ENCODE peak calls at places on chromosomes 3 and 15, in four cellular contexts. One of them, this sample, is unnamed.

GRCh38 chr3:28124882-28125281 is 116.5 kb upstream of the CMC1 start:
- DNase-seq in PC-3: no peak
- DNase-seq in CD8-positive, alpha-beta T cell: no peak
- DNase-seq in IMR-90: no peak
- DNase-seq in this sample: no peak

GRCh38 chr3:108223928-108224327 is 1.7 kb upstream of the IFT57 start:
- DNase-seq in PC-3: no peak
- DNase-seq in CD8-positive, alpha-beta T cell: no peak
- DNase-seq in IMR-90: peak; percentile 48
- DNase-seq in this sample: no peak

GRCh38 chr15:98597666-98598065 is 50.7 kb upstream of the IGF1R start:
- DNase-seq in PC-3: peak; percentile 32
- DNase-seq in CD8-positive, alpha-beta T cell: no peak
- DNase-seq in IMR-90: no peak
- DNase-seq in this sample: no peak

GRCh38 chr15:99058421-99058870 is 46.4 kb upstream of the SYNM start:
- DNase-seq in PC-3: no peak
- DNase-seq in CD8-positive, alpha-beta T cell: no peak
- DNase-seq in IMR-90: no peak
- DNase-seq in this sample: no peak

GRCh38 chr3:14959358-14959943 is 12.1 kb downstream of the NR2C2 start:
- DNase-seq in PC-3: no peak
- DNase-seq in CD8-positive, alpha-beta T cell: no peak
- DNase-seq in IMR-90: no peak
- DNase-seq in this sample: no peak

GRCh38 chr3:184591789-184592188 is 30.2 kb downstream of the EPHB3 start:
- DNase-seq in PC-3: no peak
- DNase-seq in CD8-positive, alpha-beta T cell: no peak
- DNase-seq in IMR-90: no peak
- DNase-seq in this sample: no peak

GRCh38 chr3:117104381-117104780 is 394.8 kb downstream of the TUSC7 start:
- DNase-seq in PC-3: no peak
- DNase-seq in CD8-positive, alpha-beta T cell: no peak
- DNase-seq in IMR-90: no peak
- DNase-seq in this sample: no peak

GRCh38 chr3:50509715-50510114 is 6.3 kb upstream of the CACNA2D2 start:
- DNase-seq in PC-3: no peak
- DNase-seq in CD8-positive, alpha-beta T cell: no peak
- DNase-seq in IMR-90: no peak
- DNase-seq in this sample: no peak

GRCh38 chr3:38000242-38000916 is 9.8 kb downstream of the VILL start:
- DNase-seq in PC-3: no peak
- DNase-seq in CD8-positive, alpha-beta T cell: no peak
- DNase-seq in IMR-90: no peak
- DNase-seq in this sample: no peak

GRCh38 chr15:101168898-101169297 is 83.0 kb downstream of the CHSY1 start:
- DNase-seq in PC-3: no peak
- DNase-seq in CD8-positive, alpha-beta T cell: no peak
- DNase-seq in IMR-90: no peak
- DNase-seq in this sample: no peak

GRCh38 chr15:88647362-88648105 is 8.7 kb downstream of the ISG20 start:
- DNase-seq in PC-3: peak; percentile 51
- DNase-seq in CD8-positive, alpha-beta T cell: no peak
- DNase-seq in IMR-90: no peak
- DNase-seq in this sample: no peak

GRCh38 chr3:168342946-168343856 is 247.5 kb upstream of the GOLIM4 start:
- DNase-seq in PC-3: peak; percentile 51
- DNase-seq in CD8-positive, alpha-beta T cell: no peak
- DNase-seq in IMR-90: no peak
- DNase-seq in this sample: no peak

GRCh38 chr3:72036899-72037298 is 252.0 kb upstream of the PROK2 start:
- DNase-seq in PC-3: no peak
- DNase-seq in CD8-positive, alpha-beta T cell: no peak
- DNase-seq in IMR-90: peak; percentile 3
- DNase-seq in this sample: no peak

GRCh38 chr3:69855436-69856162 is 116.3 kb downstream of the MITF start:
- DNase-seq in PC-3: peak; percentile 31
- DNase-seq in CD8-positive, alpha-beta T cell: no peak
- DNase-seq in IMR-90: peak; percentile 64
- DNase-seq in this sample: no peak

GRCh38 chr3:117404756-117405155 is 695.2 kb downstream of the TUSC7 start:
- DNase-seq in PC-3: no peak
- DNase-seq in CD8-positive, alpha-beta T cell: no peak
- DNase-seq in IMR-90: no peak
- DNase-seq in this sample: no peak

GRCh38 chr15:77027697-77028450 is 32.9 kb downstream of the PSTPIP1 start:
- DNase-seq in PC-3: no peak
- DNase-seq in CD8-positive, alpha-beta T cell: no peak
- DNase-seq in IMR-90: no peak
- DNase-seq in this sample: no peak

GRCh38 chr3:185983495-185984141 is 45.8 kb upstream of the TRA2B start:
- DNase-seq in PC-3: peak; percentile 89
- DNase-seq in CD8-positive, alpha-beta T cell: peak; percentile 41
- DNase-seq in IMR-90: peak; percentile 62
- DNase-seq in this sample: no peak

GRCh38 chr3:107660316-107660976 is 137.7 kb downstream of the BBX start:
- DNase-seq in PC-3: peak; percentile 43
- DNase-seq in CD8-positive, alpha-beta T cell: no peak
- DNase-seq in IMR-90: peak; percentile 77
- DNase-seq in this sample: peak; percentile 65

GRCh38 chr15:51801391-51801835 is 28.0 kb upstream of the TMOD3 start:
- DNase-seq in PC-3: peak; percentile 49
- DNase-seq in CD8-positive, alpha-beta T cell: no peak
- DNase-seq in IMR-90: peak; percentile 18
- DNase-seq in this sample: no peak

GRCh38 chr3:7978104-7978457 is 523.5 kb upstream of the LMCD1 start:
- DNase-seq in PC-3: no peak
- DNase-seq in CD8-positive, alpha-beta T cell: no peak
- DNase-seq in IMR-90: no peak
- DNase-seq in this sample: no peak

GRCh38 chr15:57504599-57504940 is 87.1 kb upstream of the MYZAP start:
- DNase-seq in PC-3: no peak
- DNase-seq in CD8-positive, alpha-beta T cell: no peak
- DNase-seq in IMR-90: no peak
- DNase-seq in this sample: no peak

GRCh38 chr15:38251726-38252480 is 733 bp upstream of the SPRED1 start:
- DNase-seq in PC-3: peak; percentile 95
- DNase-seq in CD8-positive, alpha-beta T cell: peak; percentile 42
- DNase-seq in IMR-90: peak; percentile 99
- DNase-seq in this sample: peak; percentile 69

GRCh38 chr3:192332386-192333291 is 394.7 kb downstream of the FGF12 start:
- DNase-seq in PC-3: no peak
- DNase-seq in CD8-positive, alpha-beta T cell: no peak
- DNase-seq in IMR-90: no peak
- DNase-seq in this sample: no peak

GRCh38 chr15:24772256-24772655 is 96.7 kb downstream of the NPAP1 start:
- DNase-seq in PC-3: no peak
- DNase-seq in CD8-positive, alpha-beta T cell: no peak
- DNase-seq in IMR-90: no peak
- DNase-seq in this sample: no peak

GRCh38 chr3:41002104-41002503 is 197.2 kb upstream of the CTNNB1 start:
- DNase-seq in PC-3: no peak
- DNase-seq in CD8-positive, alpha-beta T cell: no peak
- DNase-seq in IMR-90: no peak
- DNase-seq in this sample: no peak

GRCh38 chr3:188358787-188359493 is 205.0 kb downstream of the LPP start:
- DNase-seq in PC-3: no peak
- DNase-seq in CD8-positive, alpha-beta T cell: no peak
- DNase-seq in IMR-90: no peak
- DNase-seq in this sample: no peak

GRCh38 chr15:62307551-62307950 is 142.5 kb upstream of the C2CD4B start:
- DNase-seq in PC-3: peak; percentile 66
- DNase-seq in CD8-positive, alpha-beta T cell: no peak
- DNase-seq in IMR-90: peak; percentile 76
- DNase-seq in this sample: no peak

GRCh38 chr15:62209322-62209721 is 44.2 kb upstream of the C2CD4B start:
- DNase-seq in PC-3: no peak
- DNase-seq in CD8-positive, alpha-beta T cell: no peak
- DNase-seq in IMR-90: no peak
- DNase-seq in this sample: no peak

GRCh38 chr3:194571491-194571941 is 61.7 kb downstream of the TMEM44 start:
- DNase-seq in PC-3: no peak
- DNase-seq in CD8-positive, alpha-beta T cell: no peak
- DNase-seq in IMR-90: no peak
- DNase-seq in this sample: no peak

GRCh38 chr3:126557761-126558160 is 971 bp downstream of the C3orf22 start:
- DNase-seq in PC-3: no peak
- DNase-seq in CD8-positive, alpha-beta T cell: no peak
- DNase-seq in IMR-90: no peak
- DNase-seq in this sample: no peak

GRCh38 chr15:61528590-61528929 is 299.5 kb upstream of the RORA start:
- DNase-seq in PC-3: peak; percentile 10
- DNase-seq in CD8-positive, alpha-beta T cell: no peak
- DNase-seq in IMR-90: no peak
- DNase-seq in this sample: no peak

GRCh38 chr3:39126532-39127071 is 19.1 kb downstream of the TTC21A start:
- DNase-seq in PC-3: peak; percentile 60
- DNase-seq in CD8-positive, alpha-beta T cell: no peak
- DNase-seq in IMR-90: peak; percentile 65
- DNase-seq in this sample: no peak

GRCh38 chr3:101202640-101203039 is 117.7 kb downstream of the IMPG2 start:
- DNase-seq in PC-3: no peak
- DNase-seq in CD8-positive, alpha-beta T cell: no peak
- DNase-seq in IMR-90: no peak
- DNase-seq in this sample: no peak

GRCh38 chr3:19946291-19946831 is 536 bp upstream of the RAB5A start:
- DNase-seq in PC-3: no peak
- DNase-seq in CD8-positive, alpha-beta T cell: no peak
- DNase-seq in IMR-90: no peak
- DNase-seq in this sample: no peak

GRCh38 chr3:50267280-50267913 is 1.6 kb upstream of the SEMA3B start:
- DNase-seq in PC-3: no peak
- DNase-seq in CD8-positive, alpha-beta T cell: no peak
- DNase-seq in IMR-90: no peak
- DNase-seq in this sample: no peak

GRCh38 chr15:69557340-69558137 is 104.9 kb downstream of the RPLP1 start:
- DNase-seq in PC-3: peak; percentile 97
- DNase-seq in CD8-positive, alpha-beta T cell: no peak
- DNase-seq in IMR-90: peak; percentile 94
- DNase-seq in this sample: peak; percentile 92

GRCh38 chr3:107365051-107365450 is 12.2 kb upstream of the CCDC54 start:
- DNase-seq in PC-3: no peak
- DNase-seq in CD8-positive, alpha-beta T cell: no peak
- DNase-seq in IMR-90: no peak
- DNase-seq in this sample: no peak

DNA sequence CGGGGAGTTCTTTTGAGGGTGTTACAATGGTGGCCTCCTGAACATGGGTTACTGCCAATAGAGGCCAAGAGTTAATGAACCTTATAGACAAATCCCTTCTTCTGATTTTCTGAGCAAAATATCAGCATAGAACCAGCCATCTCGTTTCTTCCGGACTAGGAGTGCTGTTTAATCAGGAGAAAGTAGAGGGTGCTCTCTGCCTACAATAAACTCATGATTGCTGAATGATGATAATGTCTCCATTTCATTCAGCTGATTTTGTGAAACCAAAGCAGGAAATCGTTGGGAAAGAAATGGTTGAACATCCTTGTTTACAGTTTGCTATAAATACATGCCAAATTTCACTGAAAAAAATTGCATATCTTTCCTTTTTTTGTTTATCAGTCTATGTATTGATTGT is 142.8 kb upstream of the PLSCR5 start:
- DNase-seq in PC-3: peak; percentile 46
- DNase-seq in CD8-positive, alpha-beta T cell: no peak
- DNase-seq in IMR-90: peak; percentile 33
- DNase-seq in this sample: peak; percentile 7
- TF ChIP-seq CTCF in PC-3: peak; percentile 47
- TF ChIP-seq CTCF in CD8-positive, alpha-beta T cell: no peak
- TF ChIP-seq CTCF in IMR-90: peak; percentile 39
- TF ChIP-seq CTCF in this sample: peak; percentile 60

DNA sequence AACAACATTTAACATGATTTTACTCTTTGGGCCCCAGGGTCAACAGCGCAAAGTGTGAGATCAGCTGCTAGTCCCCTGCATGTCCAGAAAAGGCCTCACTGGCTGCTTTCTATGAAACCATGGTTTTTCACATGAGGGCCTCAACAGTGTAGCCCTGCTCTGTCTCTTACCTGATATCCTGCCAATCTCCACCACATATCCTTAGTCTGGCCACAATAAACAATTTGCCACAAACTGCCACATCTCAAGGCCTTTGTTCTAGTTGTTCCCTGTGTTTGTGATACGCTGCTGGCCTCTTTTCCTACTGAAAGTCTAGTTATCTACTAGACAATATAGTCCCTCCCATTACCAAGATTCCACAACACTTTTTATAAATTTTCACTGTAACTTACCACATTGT is 17.7 kb downstream of the VPS39 start:
- DNase-seq in PC-3: no peak
- DNase-seq in CD8-positive, alpha-beta T cell: no peak
- DNase-seq in IMR-90: no peak
- DNase-seq in this sample: no peak
- H3K36me3 ChIP-seq in PC-3: peaks cover 39% of the 10 kb centered on the region
- H3K36me3 ChIP-seq in CD8-positive, alpha-beta T cell: peaks cover 38% of the 10 kb centered on the region
- H3K36me3 ChIP-seq in IMR-90: peaks cover 30% of the 10 kb centered on the region
- H3K36me3 ChIP-seq in this sample: peaks cover 15% of the 10 kb centered on the region

GRCh38 chr3:142209655-142210054 is 15.7 kb downstream of the GK5 start:
- DNase-seq in PC-3: peak; percentile 17
- DNase-seq in CD8-positive, alpha-beta T cell: no peak
- DNase-seq in IMR-90: peak; percentile 72
- DNase-seq in this sample: peak; percentile 28

GRCh38 chr3:142210144-142210543 is 15.2 kb downstream of the GK5 start:
- DNase-seq in PC-3: no peak
- DNase-seq in CD8-positive, alpha-beta T cell: no peak
- DNase-seq in IMR-90: no peak
- DNase-seq in this sample: no peak

GRCh38 chr3:142211034-142211433 is 14.4 kb downstream of the GK5 start:
- DNase-seq in PC-3: no peak
- DNase-seq in CD8-positive, alpha-beta T cell: no peak
- DNase-seq in IMR-90: no peak
- DNase-seq in this sample: no peak

GRCh38 chr3:142213298-142213697 is 12.1 kb downstream of the GK5 start:
- DNase-seq in PC-3: no peak
- DNase-seq in CD8-positive, alpha-beta T cell: no peak
- DNase-seq in IMR-90: no peak
- DNase-seq in this sample: no peak

GRCh38 chr3:142210608-142211007 is 14.8 kb downstream of the GK5 start:
- DNase-seq in PC-3: no peak
- DNase-seq in CD8-positive, alpha-beta T cell: no peak
- DNase-seq in IMR-90: no peak
- DNase-seq in this sample: no peak
- TF ChIP-seq CTCF in PC-3: no peak
- TF ChIP-seq CTCF in CD8-positive, alpha-beta T cell: no peak
- TF ChIP-seq CTCF in IMR-90: no peak
- TF ChIP-seq CTCF in this sample: no peak

GRCh38 chr3:127815641-127816605 is 6.4 kb downstream of the MGLL start:
- DNase-seq in PC-3: no peak
- DNase-seq in CD8-positive, alpha-beta T cell: no peak
- DNase-seq in IMR-90: no peak
- DNase-seq in this sample: no peak

GRCh38 chr3:127815001-127815400 is 7.3 kb downstream of the MGLL start:
- DNase-seq in PC-3: peak; percentile 57
- DNase-seq in CD8-positive, alpha-beta T cell: no peak
- DNase-seq in IMR-90: peak; percentile 63
- DNase-seq in this sample: no peak

GRCh38 chr3:127819086-127819485 is 3.2 kb downstream of the MGLL start:
- DNase-seq in PC-3: no peak
- DNase-seq in CD8-positive, alpha-beta T cell: no peak
- DNase-seq in IMR-90: no peak
- DNase-seq in this sample: no peak

GRCh38 chr3:127817331-127817821 is 4.9 kb downstream of the MGLL start:
- DNase-seq in PC-3: peak; percentile 92
- DNase-seq in CD8-positive, alpha-beta T cell: no peak
- DNase-seq in IMR-90: peak; percentile 84
- DNase-seq in this sample: peak; percentile 76

GRCh38 chr3:127816783-127817182 is 5.5 kb downstream of the MGLL start:
- DNase-seq in PC-3: no peak
- DNase-seq in CD8-positive, alpha-beta T cell: no peak
- DNase-seq in IMR-90: no peak
- DNase-seq in this sample: no peak
- H3K36me3 ChIP-seq in PC-3: peaks cover 28% of the 10 kb centered on the region
- H3K36me3 ChIP-seq in CD8-positive, alpha-beta T cell: no peaks in the 10 kb centered on the region
- H3K36me3 ChIP-seq in IMR-90: peaks cover 41% of the 10 kb centered on the region
- H3K36me3 ChIP-seq in this sample: peaks cover 9% of the 10 kb centered on the region

This sample was measured in BJ.